ENCODE peak calls at places on chromosome 18, in ten cellular contexts. L is IMR-90, Q is Peyer's patch, O is endodermal cell, V is transverse colon, B is psoas muscle, G is progenitor cell of endocrine pancreas, X is GM12865, Y is body of pancreas, E is GM20000. N is an unnamed sample.
A peak's percentile ranks its signal among the peaks of the same experiment; 100 is the strongest.

GRCh38 chr18:45353530-45353929 is 261.7 kb upstream of the SLC14A2 start:
- DNase-seq in G (no peak), X (no peak), B (no peak), E (no peak), O (no peak), Y (no peak), V (no peak), L (no peak), Q (no peak), N (no peak)

GRCh38 chr18:9835112-9835755 is 50.5 kb upstream of the TXNDC2 start:
- DNase-seq in Q (no peak), Y (no peak), O (peak; percentile 82), X (no peak), L (no peak), E (no peak), G (no peak), B (no peak), V (no peak), N (peak; percentile 88)

GRCh38 chr18:51051105-51051712 is 21.2 kb downstream of the SMAD4 start:
- DNase-seq in X (peak; percentile 68), V (no peak), Q (no peak), E (no peak), G (no peak), Y (no peak), B (no peak), O (no peak), L (peak; percentile 65), N (peak; percentile 90)

GRCh38 chr18:55731594-55732042 is 143.6 kb upstream of the TCF4 start:
- DNase-seq in Y (no peak), E (no peak), Q (no peak), X (peak; percentile 61), B (no peak), V (no peak), O (no peak), L (peak; percentile 22), G (no peak), N (no peak)

GRCh38 chr18:28153485-28154065 is 23.4 kb downstream of the CDH2 start:
- DNase-seq in V (no peak), O (no peak), Q (no peak), E (no peak), Y (no peak), X (no peak), G (no peak), L (peak; percentile 60), B (no peak), N (no peak)

GRCh38 chr18:3907955-3908354 is 458.0 kb downstream of the TGIF1 start:
- DNase-seq in G (no peak), L (no peak), B (no peak), Y (no peak), V (no peak), X (no peak), O (no peak), Q (no peak), E (no peak), N (no peak)

GRCh38 chr18:36811955-36812354 is 16.8 kb downstream of the TPGS2 start:
- DNase-seq in Q (no peak), G (no peak), E (no peak), B (no peak), V (no peak), L (no peak), X (no peak), Y (no peak), O (no peak), N (no peak)

GRCh38 chr18:48215876-48216638 is 193.1 kb downstream of the ZBTB7C start:
- DNase-seq in O (no peak), G (no peak), B (no peak), V (no peak), Q (no peak), L (no peak), Y (no peak), X (no peak), E (no peak), N (no peak)

GRCh38 chr18:63848159-63848558 is 39.3 kb upstream of the SERPINB2 start:
- DNase-seq in G (no peak), E (peak; percentile 13), V (no peak), B (no peak), Y (no peak), Q (no peak), X (peak; percentile 67), O (no peak), L (peak; percentile 75), N (peak; percentile 77)

GRCh38 chr18:14949800-14950415 is 201.9 kb downstream of the ANKRD30B start:
- DNase-seq in E (no peak), X (no peak), B (no peak), L (no peak), G (no peak), V (no peak), Q (no peak), Y (no peak), O (no peak), N (no peak)

DNA sequence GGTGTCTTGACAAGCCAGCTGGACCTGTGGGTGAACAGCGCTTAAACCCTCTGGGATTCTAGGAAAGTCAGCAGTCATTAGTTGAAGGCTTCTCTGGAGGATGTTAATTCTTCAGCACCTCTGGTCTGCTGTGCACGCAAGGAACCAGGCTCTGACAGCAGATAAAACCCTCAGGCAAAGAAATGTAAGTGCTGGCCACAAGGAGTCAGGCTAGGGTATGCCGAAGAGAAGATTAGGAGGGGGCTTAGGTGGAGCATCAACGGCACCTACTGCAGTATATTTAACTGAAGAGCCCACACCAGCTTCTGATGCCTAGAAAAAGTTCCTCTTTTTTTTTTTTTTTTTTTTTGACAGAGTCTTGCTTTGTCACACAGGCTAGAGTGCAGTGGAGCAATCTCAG is 304.2 kb upstream of the MC4R start:
- DNase-seq in Q (no peak), B (no peak), V (no peak), E (no peak), O (peak; percentile 81), G (no peak), X (no peak), Y (no peak), L (no peak), N (peak; percentile 78)
- TF ChIP-seq CTCF in Q (no peak), B (no peak), V (no peak), E (no peak), O (peak; percentile 75), G (no peak), X (no peak), Y (no peak), L (no peak), N (peak; percentile 57)

GRCh38 chr18:71398530-71398929 is 1109.7 kb downstream of the SOCS6 start:
- DNase-seq in G (peak; percentile 30), L (no peak), Y (no peak), E (no peak), Q (no peak), B (no peak), O (peak; percentile 87), X (no peak), V (no peak), N (peak; percentile 1)
- TF ChIP-seq CTCF in G (peak; percentile 74), L (no peak), Y (no peak), E (no peak), Q (no peak), B (no peak), O (peak; percentile 84), X (no peak), V (no peak), N (no peak)

GRCh38 chr18:22411442-22411841 is 6.3 kb downstream of the CTAGE1 start:
- DNase-seq in E (no peak), Q (no peak), O (no peak), G (no peak), X (no peak), Y (no peak), L (no peak), B (no peak), V (no peak), N (no peak)

GRCh38 chr18:22410126-22410525 is 7.6 kb downstream of the CTAGE1 start:
- DNase-seq in G (no peak), O (no peak), L (no peak), Y (no peak), X (no peak), B (no peak), V (no peak), E (no peak), Q (no peak), N (no peak)

GRCh38 chr18:22409445-22409844 is 8.3 kb downstream of the CTAGE1 start:
- DNase-seq in L (no peak), E (no peak), B (no peak), V (no peak), X (no peak), Y (no peak), O (no peak), Q (no peak), G (no peak), N (no peak)

GRCh38 chr18:22405142-22405541 is 12.6 kb downstream of the CTAGE1 start:
- DNase-seq in V (no peak), E (no peak), B (no peak), O (no peak), Y (no peak), L (no peak), G (no peak), Q (no peak), X (no peak), N (no peak)

DNA sequence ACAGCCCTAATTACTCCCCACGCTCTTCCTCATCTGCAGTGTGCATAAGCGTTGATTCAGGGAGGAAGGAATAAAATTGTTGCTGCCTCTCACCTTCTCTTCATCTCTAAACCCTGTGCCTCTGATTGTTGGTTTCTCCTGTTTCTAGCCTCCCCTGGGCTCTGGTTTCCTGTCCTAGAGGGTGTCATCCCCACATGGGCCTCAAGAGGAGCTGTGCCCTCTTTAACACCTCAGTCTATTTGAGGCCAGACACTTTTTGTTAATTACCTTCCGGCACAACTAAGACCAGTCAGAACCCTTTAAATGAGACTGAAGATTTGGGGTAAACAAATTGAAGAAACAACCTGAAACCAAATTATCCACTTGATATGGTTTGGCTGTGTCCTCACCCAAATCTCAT is 9.7 kb downstream of the CTAGE1 start:
- DNase-seq in Y (no peak), B (no peak), L (no peak), O (no peak), G (no peak), Q (no peak), X (no peak), V (no peak), E (no peak), N (peak; percentile 40)
- TF ChIP-seq CTCF in Y (no peak), B (no peak), L (no peak), O (peak; percentile 57), G (no peak), Q (no peak), X (peak; percentile 7), V (no peak), E (no peak), N (peak; percentile 33)

GRCh38 chr18:7772496-7772861 is 205.4 kb downstream of the PTPRM start:
- DNase-seq in V (no peak), B (no peak), E (no peak), X (no peak), L (no peak), Q (no peak), Y (no peak), G (no peak), O (no peak), N (no peak)

GRCh38 chr18:7766383-7766782 is 199.3 kb downstream of the PTPRM start:
- DNase-seq in Q (no peak), B (no peak), V (no peak), Y (no peak), G (no peak), X (no peak), L (no peak), O (peak; percentile 55), E (no peak), N (peak; percentile 16)

GRCh38 chr18:7766817-7767216 is 199.7 kb downstream of the PTPRM start:
- DNase-seq in Y (no peak), L (no peak), G (no peak), B (no peak), Q (no peak), O (no peak), E (no peak), X (no peak), V (no peak), N (no peak)

GRCh38 chr18:7775848-7776247 is 208.7 kb downstream of the PTPRM start:
- DNase-seq in V (no peak), E (no peak), O (no peak), Y (no peak), B (no peak), Q (no peak), X (no peak), L (no peak), G (no peak), N (no peak)

GRCh38 chr18:7770903-7771302 is 203.8 kb downstream of the PTPRM start:
- DNase-seq in B (no peak), Y (no peak), L (no peak), Q (no peak), X (no peak), O (no peak), E (no peak), V (no peak), G (no peak), N (no peak)
- TF ChIP-seq CTCF in B (no peak), Y (no peak), L (no peak), Q (no peak), X (no peak), O (no peak), E (no peak), V (no peak), G (no peak), N (no peak)

N was measured in GM23338.